ENCODE peak calls at places on chromosome 17, in nine cellular contexts. A, P, F, N, S, I, R, Z and J are unnamed samples.
A peak's percentile ranks its signal among the peaks of the same experiment; 100 is the strongest.

GRCh38 chr17:81010935-81011334 is 19.3 kb downstream of the CHMP6 start:
- DNase-seq in A (no peak), P (no peak), F (no peak), N (no peak), S (no peak), I (no peak), R (no peak), Z (no peak), J (no peak)

GRCh38 chr17:9313346-9313745 is 262.3 kb downstream of the STX8 start:
- DNase-seq in A (no peak), P (no peak), F (no peak), N (no peak), S (no peak), I (no peak), R (no peak), Z (no peak), J (no peak)

GRCh38 chr17:48655913-48656312 is 29.8 kb upstream of the HOXB9 start:
- DNase-seq in A (no peak), P (no peak), F (no peak), N (no peak), S (no peak), I (no peak), R (no peak), Z (no peak), J (no peak)

GRCh38 chr17:75981019-75981615 is 2.1 kb downstream of the TEN1 start:
- DNase-seq in A (peak; percentile 57), P (peak; percentile 34), F (peak; percentile 60), N (no peak), S (no peak), I (no peak), R (no peak), Z (no peak), J (no peak)

GRCh38 chr17:51869387-51869786 is 289.1 kb downstream of the CA10 start:
- DNase-seq in A (no peak), P (no peak), F (no peak), N (peak; percentile 59), S (no peak), I (peak; percentile 10), R (no peak), Z (no peak), J (no peak)

GRCh38 chr17:49316889-49317288 is 45.2 kb downstream of the ZNF652 start:
- DNase-seq in A (no peak), P (no peak), F (no peak), N (peak; percentile 74), S (no peak), I (no peak), R (no peak), Z (no peak), J (no peak)

GRCh38 chr17:29909604-29910003 is 20.4 kb downstream of the SSH2 start:
- DNase-seq in A (no peak), P (no peak), F (no peak), N (peak; percentile 75), S (no peak), I (peak; percentile 15), R (no peak), Z (no peak), J (no peak)

GRCh38 chr17:74678541-74678940 is 34.2 kb downstream of the CD300LF start:
- DNase-seq in A (no peak), P (no peak), F (no peak), N (no peak), S (no peak), I (no peak), R (no peak), Z (no peak), J (peak; percentile 22)

GRCh38 chr17:39001703-39002637 is 34.8 kb upstream of the FBXO47 start:
- DNase-seq in A (peak; percentile 89), P (peak; percentile 72), F (peak; percentile 88), N (peak; percentile 89), S (no peak), I (peak; percentile 95), R (no peak), Z (no peak), J (peak; percentile 87)

GRCh38 chr17:2852729-2853110 is 56.5 kb downstream of the RAP1GAP2 start:
- DNase-seq in A (no peak), P (no peak), F (no peak), N (no peak), S (no peak), I (no peak), R (no peak), Z (no peak), J (no peak)

GRCh38 chr17:2853722-2854580 is 57.7 kb downstream of the RAP1GAP2 start:
- DNase-seq in A (no peak), P (peak; percentile 58), F (no peak), N (peak; percentile 49), S (no peak), I (peak; percentile 14), R (no peak), Z (no peak), J (no peak)

GRCh38 chr17:2853111-2853721 is 57.0 kb downstream of the RAP1GAP2 start:
- DNase-seq in A (no peak), P (peak; percentile 61), F (peak; percentile 80), N (peak; percentile 76), S (no peak), I (peak; percentile 43), R (no peak), Z (peak; percentile 19), J (no peak)

GRCh38 chr17:2855063-2855600 is 58.9 kb downstream of the RAP1GAP2 start:
- DNase-seq in A (no peak), P (no peak), F (no peak), N (peak; percentile 67), S (no peak), I (peak; percentile 17), R (no peak), Z (no peak), J (no peak)

GRCh38 chr17:2854662-2855061 is 58.4 kb downstream of the RAP1GAP2 start:
- DNase-seq in A (no peak), P (no peak), F (no peak), N (peak; percentile 30), S (no peak), I (peak; percentile 5), R (no peak), Z (no peak), J (no peak)
- H3K4me3 ChIP-seq in A (peak overlapping the region; percentile 19), P (peak overlapping the region; percentile 53), F (peak overlapping the region; percentile 71), N (peak overlapping the region; percentile 76), S (peak overlapping the region; percentile 65), I (peak overlapping the region; percentile 63), R (peak overlapping the region; percentile 68), Z (peak overlapping the region; percentile 43), J (peak overlapping the region; percentile 88)

GRCh38 chr17:79272666-79273219 is 198.1 kb downstream of the ENGASE start:
- DNase-seq in A (no peak), P (no peak), F (no peak), N (peak; percentile 12), S (no peak), I (peak; percentile 17), R (no peak), Z (no peak), J (no peak)
- TF ChIP-seq CTCF in A (no peak), P (no peak), F (no peak), N (no peak), S (no peak), I (no peak), R (no peak), Z (no peak), J (no peak)

DNA sequence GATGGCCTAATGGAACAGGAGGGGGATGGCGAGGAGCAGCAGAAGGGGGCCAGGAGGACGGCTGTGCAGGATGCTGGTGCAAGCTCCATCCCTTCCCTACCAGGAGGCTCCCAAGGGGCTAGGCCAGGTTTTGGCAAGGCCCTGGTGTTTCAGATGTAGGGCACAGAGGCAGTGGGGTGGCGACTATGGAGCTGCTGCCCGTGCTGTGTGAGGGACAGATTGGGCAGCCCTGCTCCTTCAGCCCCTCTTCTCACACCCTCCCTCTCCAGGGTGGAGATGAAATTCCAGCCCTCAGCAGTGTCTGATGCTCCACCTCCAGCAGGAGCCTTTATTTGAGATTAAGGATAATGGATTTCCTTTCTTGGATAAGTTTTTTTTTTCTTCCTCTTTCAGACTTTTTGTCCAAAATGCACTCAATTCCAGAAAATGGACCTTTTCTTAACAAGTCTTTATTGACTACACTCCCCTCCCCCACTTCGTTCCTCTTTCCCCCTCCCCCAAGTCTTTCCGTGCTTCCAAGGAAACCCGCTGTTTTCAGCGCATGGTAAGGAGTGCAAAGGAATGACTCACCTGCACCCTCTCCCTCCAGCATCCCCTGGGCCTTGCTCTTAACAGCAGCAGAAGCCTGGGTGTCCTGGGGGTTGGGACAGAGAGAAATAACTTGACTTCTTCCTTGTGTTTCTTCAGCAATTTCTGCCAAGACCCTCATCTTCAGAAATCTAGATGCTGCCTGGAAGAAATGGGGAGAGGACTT is 95.2 kb downstream of the CCDC182 start:
- DNase-seq in A (no peak), P (no peak), F (no peak), N (peak; percentile 31), S (no peak), I (no peak), R (no peak), Z (no peak), J (no peak)
- H3K4me3 ChIP-seq in A (no peak overlapping the region), P (no peak overlapping the region), F (no peak overlapping the region), N (no peak overlapping the region), S (no peak overlapping the region), I (no peak overlapping the region), R (no peak overlapping the region), Z (no peak overlapping the region), J (no peak overlapping the region)

DNA sequence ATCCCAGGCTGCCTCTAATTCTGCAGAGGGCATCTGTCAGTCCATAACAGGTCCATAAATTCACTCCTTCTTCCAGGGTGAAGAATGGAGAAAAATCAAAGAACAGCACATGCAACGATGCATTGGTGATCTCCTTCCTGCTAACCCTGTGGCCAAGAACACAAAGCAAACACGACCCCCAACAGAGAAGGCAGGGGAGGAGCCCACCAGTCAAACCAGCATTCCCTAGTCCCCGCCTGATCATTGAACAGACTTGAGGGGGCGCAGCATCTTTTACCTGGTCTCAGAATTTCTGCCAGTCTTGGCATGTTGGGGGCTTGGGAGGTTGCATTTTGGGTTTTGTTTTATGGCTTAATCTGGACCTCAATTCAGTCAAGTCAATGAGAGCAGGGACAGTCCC is 476.0 kb downstream of the SLC39A11 start:
- DNase-seq in A (no peak), P (no peak), F (no peak), N (no peak), S (no peak), I (no peak), R (no peak), Z (no peak), J (no peak)
- TF ChIP-seq CTCF in A (no peak), P (no peak), F (no peak), N (no peak), S (no peak), I (no peak), R (no peak), Z (no peak), J (no peak)

GRCh38 chr17:40445769-40446468 is 2.7 kb downstream of the IGFBP4 start:
- DNase-seq in A (no peak), P (no peak), F (no peak), N (no peak), S (no peak), I (peak; percentile 55), R (no peak), Z (no peak), J (no peak)
- H3K4me3 ChIP-seq in A (peak overlapping the region; percentile 25), P (peak overlapping the region; percentile 1), F (peak overlapping the region; percentile 67), N (no peak overlapping the region), S (peak overlapping the region; percentile 91), I (peak overlapping the region; percentile 99), R (peak overlapping the region; percentile 98), Z (peak overlapping the region; percentile 74), J (peak overlapping the region; percentile 83)

DNA sequence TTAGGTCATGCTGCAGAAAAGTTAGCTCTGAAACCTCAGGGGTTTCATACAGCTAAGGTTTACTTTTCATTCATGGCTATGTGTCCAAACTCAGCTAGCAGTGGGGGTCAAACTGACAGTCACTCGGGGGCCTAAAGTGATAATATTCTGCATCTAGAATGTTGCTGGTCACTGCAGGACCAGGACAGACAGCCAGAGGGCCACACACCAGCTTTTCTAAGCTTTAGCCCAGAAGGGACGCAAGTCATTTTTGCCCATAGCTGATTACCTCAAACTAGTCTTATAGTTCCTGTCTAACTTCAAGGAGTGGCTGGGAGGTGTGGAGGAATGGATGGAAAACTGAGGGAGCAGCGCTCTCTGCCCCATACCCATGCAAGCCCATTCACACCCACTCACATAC is 163.0 kb upstream of the NLRP1 start:
- DNase-seq in A (no peak), P (no peak), F (no peak), N (no peak), S (no peak), I (no peak), R (no peak), Z (no peak), J (no peak)
- TF ChIP-seq CTCF in A (no peak), P (no peak), F (no peak), N (no peak), S (peak; percentile 41), I (no peak), R (peak; percentile 10), Z (no peak), J (no peak)